ENCODE peak calls at places on chromosomes 12 and 14, in eight cellular contexts. P, C, W, L, B, J, K and N are unnamed samples. For H3K27me3, the result is how much of the 10 kb centered on the place peaks cover.

GRCh38 chr14:64387232-64387737 is 868 bp upstream of the MTHFD1 start:
- DNase-seq in P (no peak), C (peak), W (no peak), L (no peak), B (no peak), J (no peak), K (no peak), N (peak)

GRCh38 chr12:30825341-30825740 is 70.6 kb upstream of the CAPRIN2 start:
- DNase-seq in P (no peak), C (no peak), W (no peak), L (no peak), B (no peak), J (no peak), K (no peak), N (no peak)

GRCh38 chr14:50087350-50088116 is 28.8 kb downstream of the VCPKMT start:
- DNase-seq in P (no peak), C (no peak), W (no peak), L (no peak), B (no peak), J (no peak), K (no peak), N (no peak)

GRCh38 chr12:6538420-6539275 is 4.3 kb downstream of the GAPDH start:
- DNase-seq in P (no peak), C (peak), W (no peak), L (no peak), B (no peak), J (no peak), K (no peak), N (no peak)

GRCh38 chr14:93965287-93965821 is 11.0 kb downstream of the ASB2 start:
- DNase-seq in P (no peak), C (no peak), W (no peak), L (no peak), B (no peak), J (no peak), K (no peak), N (no peak)

GRCh38 chr12:5516781-5517180 is 84.9 kb downstream of the NTF3 start:
- DNase-seq in P (no peak), C (no peak), W (no peak), L (no peak), B (no peak), J (no peak), K (no peak), N (no peak)

GRCh38 chr12:25648460-25648859 is 95.4 kb upstream of the LMNTD1 start:
- DNase-seq in P (peak), C (peak), W (no peak), L (no peak), B (no peak), J (no peak), K (peak), N (no peak)

GRCh38 chr12:125329239-125330238 is 264.3 kb downstream of the AACS start:
- DNase-seq in P (no peak), C (peak), W (no peak), L (no peak), B (no peak), J (no peak), K (no peak), N (no peak)

GRCh38 chr12:90940872-90941499 is 14.0 kb downstream of the CCER1 start:
- DNase-seq in P (peak), C (peak), W (no peak), L (no peak), B (no peak), J (no peak), K (no peak), N (no peak)

GRCh38 chr12:94618995-94619695 is 31.2 kb downstream of the TMCC3 start:
- DNase-seq in P (no peak), C (no peak), W (no peak), L (no peak), B (no peak), J (no peak), K (no peak), N (peak)

GRCh38 chr12:13342971-13343370 is 146.4 kb downstream of the EMP1 start:
- DNase-seq in P (no peak), C (no peak), W (no peak), L (no peak), B (no peak), J (no peak), K (no peak), N (no peak)

GRCh38 chr12:95205685-95206084 is 11.6 kb downstream of the FGD6 start:
- DNase-seq in P (peak), C (no peak), W (peak), L (no peak), B (no peak), J (no peak), K (no peak), N (peak)

GRCh38 chr12:18323159-18323558 is 61.8 kb downstream of the PIK3C2G start:
- DNase-seq in P (no peak), C (no peak), W (no peak), L (no peak), B (no peak), J (no peak), K (no peak), N (no peak)

GRCh38 chr12:9148926-9149325 is 33.2 kb upstream of the A2M start:
- DNase-seq in P (no peak), C (no peak), W (no peak), L (no peak), B (no peak), J (no peak), K (no peak), N (no peak)

GRCh38 chr12:89575405-89575804 is 49.6 kb upstream of the POC1B start:
- DNase-seq in P (no peak), C (no peak), W (no peak), L (no peak), B (no peak), J (no peak), K (no peak), N (no peak)

GRCh38 chr12:15613981-15614380 is 175.2 kb downstream of the EPS8 start:
- DNase-seq in P (no peak), C (no peak), W (no peak), L (no peak), B (no peak), J (no peak), K (no peak), N (no peak)

GRCh38 chr14:105411985-105412767 is 7.5 kb upstream of the MTA1 start:
- DNase-seq in P (no peak), C (no peak), W (no peak), L (peak), B (no peak), J (no peak), K (peak), N (peak)

GRCh38 chr14:38481939-38482678 is 226.2 kb upstream of the CLEC14A start:
- DNase-seq in P (no peak), C (peak), W (no peak), L (no peak), B (no peak), J (no peak), K (peak), N (no peak)

GRCh38 chr12:89373772-89374572 is 21.7 kb upstream of the DUSP6 start:
- DNase-seq in P (no peak), C (peak), W (no peak), L (no peak), B (no peak), J (no peak), K (no peak), N (no peak)

GRCh38 chr14:77039285-77040058 is 11.0 kb upstream of the IRF2BPL start:
- DNase-seq in P (peak), C (peak), W (no peak), L (no peak), B (no peak), J (no peak), K (no peak), N (no peak)

GRCh38 chr12:85656561-85656960 is 179.6 kb downstream of the RASSF9 start:
- DNase-seq in P (no peak), C (no peak), W (no peak), L (no peak), B (no peak), J (no peak), K (no peak), N (no peak)

GRCh38 chr12:123075092-123075491 is 75.8 kb downstream of the PITPNM2 start:
- DNase-seq in P (no peak), C (no peak), W (peak), L (no peak), B (no peak), J (peak), K (peak), N (no peak)

GRCh38 chr14:96824283-96824682 is 27.1 kb downstream of the VRK1 start:
- DNase-seq in P (no peak), C (no peak), W (no peak), L (no peak), B (no peak), J (no peak), K (no peak), N (no peak)

GRCh38 chr12:88401153-88401552 is 179.1 kb downstream of the KITLG start:
- DNase-seq in P (no peak), C (peak), W (no peak), L (no peak), B (no peak), J (no peak), K (no peak), N (no peak)

GRCh38 chr12:47038270-47038748 is 41.1 kb upstream of the PCED1B start:
- DNase-seq in P (no peak), C (no peak), W (no peak), L (no peak), B (no peak), J (no peak), K (no peak), N (no peak)

GRCh38 chr14:75280831-75281690 is 2.4 kb downstream of the FOS start:
- DNase-seq in P (no peak), C (no peak), W (no peak), L (peak), B (peak), J (no peak), K (no peak), N (no peak)

GRCh38 chr12:12721251-12721689 is 4.1 kb downstream of the CDKN1B start:
- DNase-seq in P (no peak), C (no peak), W (no peak), L (no peak), B (no peak), J (no peak), K (no peak), N (no peak)

GRCh38 chr14:96811265-96811664 is 14.1 kb downstream of the VRK1 start:
- DNase-seq in P (no peak), C (no peak), W (no peak), L (no peak), B (no peak), J (no peak), K (no peak), N (no peak)

GRCh38 chr12:132455565-132455964 is 34.4 kb upstream of the FBRSL1 start:
- DNase-seq in P (no peak), C (no peak), W (no peak), L (no peak), B (no peak), J (no peak), K (peak), N (no peak)

GRCh38 chr12:52197371-52198231 is 5.8 kb upstream of the KRT80 start:
- DNase-seq in P (no peak), C (no peak), W (no peak), L (no peak), B (peak), J (peak), K (no peak), N (no peak)

GRCh38 chr12:46661161-46661845 is 164.5 kb downstream of the SLC38A4 start:
- DNase-seq in P (peak), C (peak), W (no peak), L (no peak), B (peak), J (no peak), K (no peak), N (no peak)

GRCh38 chr14:69226178-69226577 is 33.8 kb upstream of the GALNT16 start:
- DNase-seq in P (peak), C (no peak), W (no peak), L (no peak), B (no peak), J (no peak), K (no peak), N (no peak)

GRCh38 chr12:92503977-92504966 is 198.5 kb upstream of the PLEKHG7 start:
- DNase-seq in P (no peak), C (no peak), W (no peak), L (no peak), B (peak), J (peak), K (peak), N (no peak)

GRCh38 chr14:32397871-32398640 is 69.0 kb downstream of the AKAP6 start:
- DNase-seq in P (no peak), C (no peak), W (no peak), L (no peak), B (no peak), J (no peak), K (no peak), N (no peak)

GRCh38 chr12:52321433-52321832 is 235 bp upstream of the KRT83 start:
- DNase-seq in P (no peak), C (no peak), W (no peak), L (peak), B (no peak), J (no peak), K (no peak), N (no peak)

GRCh38 chr14:103001226-103001625 is 56.1 kb downstream of the CDC42BPB start:
- DNase-seq in P (no peak), C (no peak), W (no peak), L (no peak), B (no peak), J (no peak), K (peak), N (no peak)

GRCh38 chr12:130157998-130158774 is 4.1 kb upstream of the FZD10 start:
- DNase-seq in P (no peak), C (no peak), W (no peak), L (no peak), B (no peak), J (no peak), K (no peak), N (no peak)

GRCh38 chr12:77947326-77947725 is 116.6 kb downstream of the NAV3 start:
- DNase-seq in P (no peak), C (peak), W (no peak), L (no peak), B (no peak), J (no peak), K (no peak), N (no peak)

GRCh38 chr14:83147006-83147405 is 1613.4 kb upstream of the SEL1L start:
- DNase-seq in P (no peak), C (no peak), W (no peak), L (no peak), B (no peak), J (no peak), K (no peak), N (no peak)

GRCh38 chr14:68404652-68405183 is 388.1 kb downstream of the ZFP36L1 start:
- DNase-seq in P (no peak), C (no peak), W (no peak), L (no peak), B (no peak), J (no peak), K (no peak), N (no peak)

GRCh38 chr14:91330846-91331245 is 86.3 kb upstream of the GPR68 start:
- DNase-seq in P (no peak), C (no peak), W (no peak), L (peak), B (no peak), J (no peak), K (no peak), N (peak)

GRCh38 chr14:91327661-91328312 is 83.3 kb upstream of the GPR68 start:
- DNase-seq in P (no peak), C (no peak), W (no peak), L (no peak), B (no peak), J (no peak), K (no peak), N (peak)

GRCh38 chr14:91328313-91329050 is 84.0 kb upstream of the GPR68 start:
- DNase-seq in P (no peak), C (no peak), W (no peak), L (peak), B (no peak), J (no peak), K (no peak), N (peak)

GRCh38 chr14:91330111-91330696 is 85.7 kb upstream of the GPR68 start:
- DNase-seq in P (no peak), C (no peak), W (no peak), L (peak), B (no peak), J (no peak), K (no peak), N (peak)

GRCh38 chr14:91329615-91330014 is 85.1 kb upstream of the GPR68 start:
- DNase-seq in P (no peak), C (no peak), W (no peak), L (peak), B (no peak), J (no peak), K (no peak), N (no peak)
- H3K27me3 ChIP-seq in P (half or more), C (under half), W (under half), L (under half), B (under half), J (under half), K (under half), N (under half)

GRCh38 chr12:54019111-54019811 is 9.0 kb upstream of the HOXC6 start:
- DNase-seq in P (no peak), C (peak), W (no peak), L (no peak), B (no peak), J (no peak), K (no peak), N (no peak)
- H3K27me3 ChIP-seq in P (half or more), C (under half), W (under half), L (half or more), B (under half), J (under half), K (under half), N (half or more)

DNA sequence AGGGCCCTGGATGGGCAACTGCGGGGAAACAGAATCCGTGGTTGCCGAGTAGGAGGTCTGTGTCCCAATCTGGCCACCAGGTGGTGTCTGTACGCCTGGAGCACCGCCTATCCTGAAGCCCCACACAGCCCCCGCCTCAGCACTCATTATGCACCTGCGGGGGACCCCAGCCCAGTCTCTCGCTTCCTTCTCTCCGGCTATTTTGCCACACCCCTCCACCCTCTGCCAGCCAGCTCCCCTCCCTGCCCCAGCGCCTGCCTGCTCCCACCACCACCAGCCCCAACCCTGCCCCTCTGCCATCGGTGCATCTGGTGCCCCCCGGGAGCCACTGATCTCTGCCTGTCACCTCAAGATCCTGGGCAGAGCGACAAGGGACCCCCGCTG is 2.2 kb upstream of the NXPH4 start:
- DNase-seq in P (peak), C (peak), W (peak), L (peak), B (peak), J (no peak), K (peak), N (no peak)
- H3K27me3 ChIP-seq in P (half or more), C (under half), W (under half), L (half or more), B (under half), J (under half), K (under half), N (under half)

GRCh38 chr12:53973093-53974042 is at the start of gene HOXC11:
- DNase-seq in P (no peak), C (peak), W (no peak), L (peak), B (no peak), J (no peak), K (peak), N (peak)

GRCh38 chr12:53971686-53972085 is 1.2 kb upstream of the HOXC11 start:
- DNase-seq in P (no peak), C (no peak), W (no peak), L (peak), B (no peak), J (no peak), K (no peak), N (no peak)

GRCh38 chr12:53971129-53971528 is 1.8 kb upstream of the HOXC11 start:
- DNase-seq in P (no peak), C (no peak), W (no peak), L (no peak), B (no peak), J (no peak), K (no peak), N (no peak)

GRCh38 chr12:53972722-53973092 is 219 bp upstream of the HOXC11 start:
- DNase-seq in P (no peak), C (no peak), W (no peak), L (no peak), B (no peak), J (no peak), K (no peak), N (no peak)

DNA sequence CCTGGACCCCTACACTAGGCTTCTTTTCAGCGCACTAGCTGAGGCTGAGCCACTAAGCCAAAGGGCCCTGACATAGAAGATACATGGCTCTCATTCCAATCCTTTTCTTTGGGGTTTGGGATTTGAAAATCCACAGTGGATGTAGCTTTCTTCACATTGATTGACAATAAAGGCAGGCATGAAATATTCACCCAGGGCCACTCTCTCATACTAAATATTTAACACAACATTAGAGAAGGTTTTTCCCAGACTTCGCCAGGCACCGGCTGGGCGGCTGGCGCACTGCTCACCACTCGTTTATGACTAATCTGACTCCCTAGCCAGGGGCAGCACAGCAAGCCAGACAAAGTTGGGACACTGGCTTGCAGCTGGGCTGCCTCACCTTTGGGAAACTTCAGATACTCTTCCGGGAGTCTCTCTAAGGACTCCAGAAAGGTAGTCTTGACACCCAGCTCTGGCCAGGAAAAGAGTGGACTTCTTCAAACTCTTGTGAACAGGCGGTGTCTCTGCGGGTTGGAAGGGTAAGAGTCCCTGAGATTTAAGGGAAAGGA is 699 bp upstream of the HOXC11 start:
- DNase-seq in P (no peak), C (no peak), W (no peak), L (peak), B (no peak), J (no peak), K (no peak), N (no peak)
- H3K27me3 ChIP-seq in P (half or more), C (under half), W (under half), L (half or more), B (under half), J (under half), K (under half), N (half or more)

GRCh38 chr12:109718390-109718789 is 4.8 kb downstream of the FAM222A start:
- DNase-seq in P (peak), C (peak), W (no peak), L (no peak), B (no peak), J (no peak), K (no peak), N (no peak)

GRCh38 chr12:109717390-109718357 is 4.0 kb downstream of the FAM222A start:
- DNase-seq in P (no peak), C (no peak), W (no peak), L (no peak), B (no peak), J (no peak), K (no peak), N (no peak)

GRCh38 chr12:109715310-109716091 is 1.9 kb downstream of the FAM222A start:
- DNase-seq in P (no peak), C (no peak), W (no peak), L (no peak), B (no peak), J (no peak), K (peak), N (no peak)

GRCh38 chr12:109716092-109716479 is 2.5 kb downstream of the FAM222A start:
- DNase-seq in P (no peak), C (no peak), W (no peak), L (no peak), B (no peak), J (no peak), K (peak), N (no peak)

GRCh38 chr12:109716512-109717389 is 3.1 kb downstream of the FAM222A start:
- DNase-seq in P (peak), C (no peak), W (no peak), L (no peak), B (no peak), J (no peak), K (peak), N (no peak)
- H3K27me3 ChIP-seq in P (under half), C (under half), W (under half), L (under half), B (under half), J (under half), K (under half), N (under half)